ENCODE peak calls at places on chromosome 20, in six cellular contexts. One of them, this sample, is unnamed.

GRCh38 chr20:37226889-37227288 is 34.7 kb downstream of the GHRH start:
- DNase-seq in astrocyte of the spinal cord: peak; percentile 37
- DNase-seq in right lobe of liver: no peak
- DNase-seq in AG09309: no peak
- DNase-seq in uterus: peak; percentile 75
- DNase-seq in left ventricle myocardium inferior: peak; percentile 60
- DNase-seq in this sample: peak; percentile 20

GRCh38 chr20:59813126-59813947 is 120.1 kb downstream of the SYCP2 start:
- DNase-seq in astrocyte of the spinal cord: no peak
- DNase-seq in right lobe of liver: no peak
- DNase-seq in AG09309: no peak
- DNase-seq in uterus: peak; percentile 2
- DNase-seq in left ventricle myocardium inferior: no peak
- DNase-seq in this sample: no peak

GRCh38 chr20:53914861-53915458 is 155.4 kb downstream of the BCAS1 start:
- DNase-seq in astrocyte of the spinal cord: peak; percentile 44
- DNase-seq in right lobe of liver: no peak
- DNase-seq in AG09309: no peak
- DNase-seq in uterus: no peak
- DNase-seq in left ventricle myocardium inferior: no peak
- DNase-seq in this sample: no peak

GRCh38 chr20:10828221-10828620 is 154.4 kb upstream of the JAG1 start:
- DNase-seq in astrocyte of the spinal cord: no peak
- DNase-seq in right lobe of liver: no peak
- DNase-seq in AG09309: no peak
- DNase-seq in uterus: no peak
- DNase-seq in left ventricle myocardium inferior: no peak
- DNase-seq in this sample: no peak

GRCh38 chr20:41734506-41734945 is 116.3 kb upstream of the CHD6 start:
- DNase-seq in astrocyte of the spinal cord: peak; percentile 12
- DNase-seq in right lobe of liver: no peak
- DNase-seq in AG09309: no peak
- DNase-seq in uterus: no peak
- DNase-seq in left ventricle myocardium inferior: no peak
- DNase-seq in this sample: no peak

GRCh38 chr20:3781153-3781910 is at the start of gene SPEF1:
- DNase-seq in astrocyte of the spinal cord: peak; percentile 90
- DNase-seq in right lobe of liver: peak; percentile 75
- DNase-seq in AG09309: peak; percentile 77
- DNase-seq in uterus: peak; percentile 74
- DNase-seq in left ventricle myocardium inferior: peak; percentile 62
- DNase-seq in this sample: peak; percentile 72

GRCh38 chr20:6468751-6469150 is 298.7 kb upstream of the BMP2 start:
- DNase-seq in astrocyte of the spinal cord: no peak
- DNase-seq in right lobe of liver: no peak
- DNase-seq in AG09309: no peak
- DNase-seq in uterus: no peak
- DNase-seq in left ventricle myocardium inferior: no peak
- DNase-seq in this sample: no peak

GRCh38 chr20:50628326-50628725 is 63.0 kb downstream of the RIPOR3 start:
- DNase-seq in astrocyte of the spinal cord: no peak
- DNase-seq in right lobe of liver: no peak
- DNase-seq in AG09309: no peak
- DNase-seq in uterus: no peak
- DNase-seq in left ventricle myocardium inferior: no peak
- DNase-seq in this sample: no peak

GRCh38 chr20:19784511-19785172 is 26.6 kb downstream of the RIN2 start:
- DNase-seq in astrocyte of the spinal cord: peak; percentile 93
- DNase-seq in right lobe of liver: no peak
- DNase-seq in AG09309: peak; percentile 65
- DNase-seq in uterus: peak; percentile 35
- DNase-seq in left ventricle myocardium inferior: peak; percentile 53
- DNase-seq in this sample: peak; percentile 61

GRCh38 chr20:31673943-31674463 is 36.3 kb downstream of the COX4I2 start:
- DNase-seq in astrocyte of the spinal cord: no peak
- DNase-seq in right lobe of liver: no peak
- DNase-seq in AG09309: no peak
- DNase-seq in uterus: no peak
- DNase-seq in left ventricle myocardium inferior: no peak
- DNase-seq in this sample: no peak

GRCh38 chr20:31677553-31678260 is 40.0 kb downstream of the COX4I2 start:
- DNase-seq in astrocyte of the spinal cord: no peak
- DNase-seq in right lobe of liver: no peak
- DNase-seq in AG09309: no peak
- DNase-seq in uterus: no peak
- DNase-seq in left ventricle myocardium inferior: no peak
- DNase-seq in this sample: no peak

GRCh38 chr20:31676534-31677030 is 38.9 kb downstream of the COX4I2 start:
- DNase-seq in astrocyte of the spinal cord: no peak
- DNase-seq in right lobe of liver: no peak
- DNase-seq in AG09309: no peak
- DNase-seq in uterus: no peak
- DNase-seq in left ventricle myocardium inferior: no peak
- DNase-seq in this sample: no peak

GRCh38 chr20:31674895-31675827 is 37.4 kb downstream of the COX4I2 start:
- DNase-seq in astrocyte of the spinal cord: peak; percentile 73
- DNase-seq in right lobe of liver: peak; percentile 73
- DNase-seq in AG09309: peak; percentile 40
- DNase-seq in uterus: peak; percentile 36
- DNase-seq in left ventricle myocardium inferior: peak; percentile 66
- DNase-seq in this sample: peak; percentile 60

DNA sequence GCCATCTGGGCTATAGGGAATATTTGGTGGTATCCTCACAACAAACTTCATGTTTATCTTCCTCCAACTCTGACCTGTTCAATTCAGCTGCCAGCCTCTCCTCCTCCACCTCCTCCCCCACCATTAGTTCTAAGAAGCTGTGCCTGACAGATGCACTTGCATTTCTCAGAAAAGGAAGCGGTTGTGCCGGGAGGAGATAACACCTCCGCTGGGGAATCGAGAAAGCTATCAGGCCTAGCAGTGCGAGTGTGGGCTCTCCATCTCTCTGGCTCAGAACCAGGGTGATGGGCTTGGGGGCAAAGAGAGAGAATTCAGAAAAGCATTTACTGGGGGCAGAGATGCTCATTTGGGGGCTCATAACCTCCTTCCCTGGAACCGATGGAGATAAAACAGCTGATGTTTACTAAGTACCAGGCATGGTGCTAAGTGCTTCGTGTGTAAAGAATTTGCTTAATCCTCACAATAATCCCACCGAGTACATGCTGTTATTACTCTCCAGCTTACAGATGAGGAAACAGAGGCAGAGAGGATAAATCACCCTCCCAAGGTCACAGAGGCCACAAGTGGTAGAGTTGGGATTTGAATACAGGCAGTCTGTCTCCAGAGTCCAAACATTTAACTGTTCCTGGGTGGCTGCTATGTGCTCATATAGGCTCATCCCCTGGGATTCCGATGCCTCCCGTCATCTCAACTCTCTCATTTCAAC is 38.3 kb downstream of the COX4I2 start:
- DNase-seq in astrocyte of the spinal cord: no peak
- DNase-seq in right lobe of liver: no peak
- DNase-seq in AG09309: no peak
- DNase-seq in uterus: no peak
- DNase-seq in left ventricle myocardium inferior: no peak
- DNase-seq in this sample: no peak
- H3K4me3 ChIP-seq in astrocyte of the spinal cord: no peak overlapping the region
- H3K4me3 ChIP-seq in right lobe of liver: no peak overlapping the region
- H3K4me3 ChIP-seq in AG09309: no peak overlapping the region
- H3K4me3 ChIP-seq in uterus: no peak overlapping the region
- H3K4me3 ChIP-seq in left ventricle myocardium inferior: peak overlapping the region; percentile 40
- H3K4me3 ChIP-seq in this sample: no peak overlapping the region

DNA sequence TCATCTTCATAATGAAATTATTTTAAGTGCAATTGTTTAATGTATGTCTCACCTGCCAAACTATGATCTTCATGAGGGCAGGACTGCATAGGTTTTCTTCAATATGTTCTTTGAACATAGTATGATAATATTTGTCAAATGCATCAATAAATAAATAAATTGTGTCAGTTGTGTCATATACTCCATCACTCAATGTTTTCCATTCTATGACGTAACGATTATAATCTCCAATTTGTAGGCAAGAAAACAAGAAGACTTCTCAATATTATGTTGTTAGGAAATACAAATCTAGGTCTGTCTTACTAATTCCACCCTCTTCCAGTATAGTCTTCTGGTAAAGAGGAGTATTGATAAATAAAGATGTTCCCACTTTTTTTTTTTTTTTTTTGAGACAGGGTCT is 858.1 kb downstream of the MAFB start:
- DNase-seq in astrocyte of the spinal cord: no peak
- DNase-seq in right lobe of liver: no peak
- DNase-seq in AG09309: no peak
- DNase-seq in uterus: no peak
- DNase-seq in left ventricle myocardium inferior: no peak
- DNase-seq in this sample: no peak
- H3K4me3 ChIP-seq in astrocyte of the spinal cord: no peak overlapping the region
- H3K4me3 ChIP-seq in right lobe of liver: no peak overlapping the region
- H3K4me3 ChIP-seq in AG09309: no peak overlapping the region
- H3K4me3 ChIP-seq in uterus: no peak overlapping the region
- H3K4me3 ChIP-seq in left ventricle myocardium inferior: no peak overlapping the region
- H3K4me3 ChIP-seq in this sample: no peak overlapping the region

GRCh38 chr20:48002517-48002970 is 217.3 kb upstream of the SULF2 start:
- DNase-seq in astrocyte of the spinal cord: no peak
- DNase-seq in right lobe of liver: no peak
- DNase-seq in AG09309: no peak
- DNase-seq in uterus: no peak
- DNase-seq in left ventricle myocardium inferior: no peak
- DNase-seq in this sample: no peak
- H3K4me3 ChIP-seq in astrocyte of the spinal cord: no peak overlapping the region
- H3K4me3 ChIP-seq in right lobe of liver: no peak overlapping the region
- H3K4me3 ChIP-seq in AG09309: no peak overlapping the region
- H3K4me3 ChIP-seq in uterus: no peak overlapping the region
- H3K4me3 ChIP-seq in left ventricle myocardium inferior: no peak overlapping the region
- H3K4me3 ChIP-seq in this sample: no peak overlapping the region

GRCh38 chr20:12305555-12305954 is 387.9 kb downstream of the BTBD3 start:
- DNase-seq in astrocyte of the spinal cord: no peak
- DNase-seq in right lobe of liver: no peak
- DNase-seq in AG09309: no peak
- DNase-seq in uterus: no peak
- DNase-seq in left ventricle myocardium inferior: no peak
- DNase-seq in this sample: no peak

GRCh38 chr20:12315652-12316051 is 398.0 kb downstream of the BTBD3 start:
- DNase-seq in astrocyte of the spinal cord: no peak
- DNase-seq in right lobe of liver: no peak
- DNase-seq in AG09309: no peak
- DNase-seq in uterus: no peak
- DNase-seq in left ventricle myocardium inferior: no peak
- DNase-seq in this sample: no peak

GRCh38 chr20:12316794-12317193 is 399.1 kb downstream of the BTBD3 start:
- DNase-seq in astrocyte of the spinal cord: no peak
- DNase-seq in right lobe of liver: no peak
- DNase-seq in AG09309: no peak
- DNase-seq in uterus: no peak
- DNase-seq in left ventricle myocardium inferior: no peak
- DNase-seq in this sample: no peak

GRCh38 chr20:12306107-12306506 is 388.4 kb downstream of the BTBD3 start:
- DNase-seq in astrocyte of the spinal cord: no peak
- DNase-seq in right lobe of liver: no peak
- DNase-seq in AG09309: no peak
- DNase-seq in uterus: no peak
- DNase-seq in left ventricle myocardium inferior: no peak
- DNase-seq in this sample: no peak

DNA sequence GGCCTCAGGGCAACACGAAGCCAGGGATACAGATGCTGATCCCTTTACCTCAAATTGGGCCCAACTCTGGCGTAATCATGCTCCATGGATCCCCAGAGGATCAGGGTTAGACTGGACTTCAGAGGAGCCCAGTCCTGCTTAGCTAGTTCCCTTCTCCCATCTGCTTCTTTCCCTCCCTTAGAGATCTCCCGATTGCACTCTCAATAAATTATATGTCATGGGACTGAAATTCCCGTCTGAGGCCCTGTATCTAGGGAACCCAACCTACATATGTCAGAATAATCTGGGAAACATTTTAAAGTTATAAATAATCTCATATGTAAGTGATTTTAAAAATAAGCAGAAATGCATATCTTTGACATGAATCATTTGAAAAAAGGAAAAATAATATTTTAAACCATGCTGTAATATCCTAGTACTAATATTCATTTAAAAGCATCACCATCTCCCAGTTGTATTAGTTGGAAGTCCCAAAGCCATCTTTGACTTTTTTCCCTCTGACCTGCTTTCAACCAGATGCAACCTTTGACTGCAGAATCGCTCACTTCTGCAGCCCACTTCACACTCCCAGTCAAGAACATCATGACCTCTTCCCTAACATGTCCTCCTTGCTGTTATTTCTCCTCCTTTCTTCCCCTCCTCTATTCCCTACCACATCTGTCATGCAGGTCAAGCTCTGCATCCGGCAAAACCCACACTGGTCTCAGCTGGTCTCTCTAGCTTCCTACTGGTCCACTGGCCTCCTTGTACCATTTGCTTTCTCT is 393.6 kb downstream of the BTBD3 start:
- DNase-seq in astrocyte of the spinal cord: no peak
- DNase-seq in right lobe of liver: no peak
- DNase-seq in AG09309: no peak
- DNase-seq in uterus: no peak
- DNase-seq in left ventricle myocardium inferior: no peak
- DNase-seq in this sample: no peak
- H3K4me3 ChIP-seq in astrocyte of the spinal cord: no peak overlapping the region
- H3K4me3 ChIP-seq in right lobe of liver: no peak overlapping the region
- H3K4me3 ChIP-seq in AG09309: no peak overlapping the region
- H3K4me3 ChIP-seq in uterus: no peak overlapping the region
- H3K4me3 ChIP-seq in left ventricle myocardium inferior: no peak overlapping the region
- H3K4me3 ChIP-seq in this sample: no peak overlapping the region

DNA sequence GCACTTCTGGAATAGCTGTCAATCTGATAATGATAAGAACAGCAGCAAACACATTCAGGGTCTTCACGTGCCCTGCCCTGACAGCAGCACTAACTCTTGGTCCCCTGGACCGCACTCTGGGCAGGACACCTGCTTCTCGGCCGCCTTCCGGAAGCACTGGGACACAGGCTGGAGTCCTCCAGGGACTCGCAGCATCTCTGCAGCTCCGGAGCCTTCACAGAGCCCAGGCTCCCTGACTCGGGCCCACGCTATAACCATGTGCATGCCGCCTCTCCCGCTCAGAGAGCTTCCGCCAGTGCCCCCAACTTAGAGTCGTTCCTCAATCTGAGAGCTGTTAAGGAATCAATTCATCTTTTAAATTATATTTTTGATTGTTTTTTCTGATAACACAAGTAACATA is 377.3 kb downstream of the TAF4 start:
- DNase-seq in astrocyte of the spinal cord: no peak
- DNase-seq in right lobe of liver: no peak
- DNase-seq in AG09309: no peak
- DNase-seq in uterus: no peak
- DNase-seq in left ventricle myocardium inferior: no peak
- DNase-seq in this sample: no peak
- H3K4me3 ChIP-seq in astrocyte of the spinal cord: no peak overlapping the region
- H3K4me3 ChIP-seq in right lobe of liver: no peak overlapping the region
- H3K4me3 ChIP-seq in AG09309: no peak overlapping the region
- H3K4me3 ChIP-seq in uterus: no peak overlapping the region
- H3K4me3 ChIP-seq in left ventricle myocardium inferior: no peak overlapping the region
- H3K4me3 ChIP-seq in this sample: no peak overlapping the region